ENCODE peak calls at places on chromosome 19, in five cellular contexts. X is SK-N-SH, L is HCT116, V is HepG2, C is K562. G is an unnamed sample.

GRCh38 chr19:40623403-40624239 is 22.5 kb downstream of the LTBP4 start:
- DNase-seq in X (peak; percentile 30), L (peak; percentile 80), V (peak; percentile 43), C (peak; percentile 98), G (no peak)

GRCh38 chr19:47699360-47699917 is 13.8 kb upstream of the EHD2 start:
- DNase-seq in X (peak; percentile 95), L (no peak), V (peak; percentile 28), C (peak; percentile 82), G (no peak)

GRCh38 chr19:8087876-8088275 is 35.3 kb downstream of the CCL25 start:
- DNase-seq in X (no peak), L (no peak), V (no peak), C (no peak), G (no peak)

GRCh38 chr19:5434970-5435641 is 20.1 kb upstream of the ZNRF4 start:
- DNase-seq in X (no peak), L (peak; percentile 74), V (peak; percentile 42), C (peak; percentile 83), G (no peak)

GRCh38 chr19:34428549-34429285 is 536 bp downstream of the UBA2 start:
- DNase-seq in X (peak; percentile 47), L (no peak), V (peak; percentile 2), C (peak; percentile 68), G (no peak)

GRCh38 chr19:3039125-3039524 is 10.0 kb upstream of the TLE2 start:
- DNase-seq in X (no peak), L (no peak), V (no peak), C (no peak), G (no peak)

GRCh38 chr19:19109601-19110000 is 28.7 kb downstream of the TMEM161A start:
- DNase-seq in X (no peak), L (no peak), V (no peak), C (no peak), G (no peak)

GRCh38 chr19:7986321-7987083 is 18.9 kb downstream of the ELAVL1 start:
- DNase-seq in X (no peak), L (no peak), V (no peak), C (no peak), G (no peak)

GRCh38 chr19:1279782-1280341 is 4.5 kb downstream of the FAM174C start:
- DNase-seq in X (peak; percentile 91), L (peak; percentile 64), V (peak; percentile 68), C (peak; percentile 81), G (no peak)

GRCh38 chr19:10431254-10431942 is 11.1 kb downstream of the PDE4A start:
- DNase-seq in X (peak; percentile 46), L (no peak), V (no peak), C (peak; percentile 43), G (peak; percentile 61)

GRCh38 chr19:45100797-45101196 is 7.8 kb downstream of the PPP1R37 start:
- DNase-seq in X (no peak), L (no peak), V (no peak), C (no peak), G (no peak)

GRCh38 chr19:14146789-14147216 is 10.4 kb upstream of the ASF1B start:
- DNase-seq in X (no peak), L (no peak), V (no peak), C (no peak), G (no peak)

GRCh38 chr19:3047307-3048189 is 14.7 kb downstream of the TLE5 start:
- DNase-seq in X (peak; percentile 67), L (peak; percentile 63), V (peak; percentile 79), C (peak; percentile 95), G (no peak)

GRCh38 chr19:30408734-30409301 is 36.6 kb downstream of the ZNF536 start:
- DNase-seq in X (no peak), L (no peak), V (no peak), C (no peak), G (no peak)

GRCh38 chr19:5103061-5103701 is 134.3 kb downstream of the KDM4B start:
- DNase-seq in X (peak; percentile 94), L (no peak), V (no peak), C (no peak), G (no peak)

GRCh38 chr19:40424637-40425449 is 949 bp downstream of the SERTAD1 start:
- DNase-seq in X (no peak), L (no peak), V (no peak), C (peak; percentile 22), G (no peak)

GRCh38 chr19:48514123-48514458 is 2.5 kb upstream of the LMTK3 start:
- DNase-seq in X (no peak), L (no peak), V (no peak), C (no peak), G (no peak)

GRCh38 chr19:42335971-42336370 is 10.5 kb downstream of the MEGF8 start:
- DNase-seq in X (no peak), L (no peak), V (no peak), C (no peak), G (no peak)

GRCh38 chr19:42216653-42217521 is 590 bp downstream of the DEDD2 start:
- DNase-seq in X (peak; percentile 86), L (no peak), V (peak; percentile 15), C (peak; percentile 66), G (no peak)

GRCh38 chr19:36449059-36449670 is 30.7 kb upstream of the ZFP82 start:
- DNase-seq in X (no peak), L (no peak), V (no peak), C (no peak), G (no peak)

GRCh38 chr19:33703821-33704220 is 82.1 kb downstream of the CHST8 start:
- DNase-seq in X (peak; percentile 8), L (no peak), V (no peak), C (no peak), G (no peak)

GRCh38 chr19:342801-343421 is 1.7 kb downstream of the MIER2 start:
- DNase-seq in X (no peak), L (peak; percentile 26), V (no peak), C (peak; percentile 38), G (peak; percentile 15)

DNA sequence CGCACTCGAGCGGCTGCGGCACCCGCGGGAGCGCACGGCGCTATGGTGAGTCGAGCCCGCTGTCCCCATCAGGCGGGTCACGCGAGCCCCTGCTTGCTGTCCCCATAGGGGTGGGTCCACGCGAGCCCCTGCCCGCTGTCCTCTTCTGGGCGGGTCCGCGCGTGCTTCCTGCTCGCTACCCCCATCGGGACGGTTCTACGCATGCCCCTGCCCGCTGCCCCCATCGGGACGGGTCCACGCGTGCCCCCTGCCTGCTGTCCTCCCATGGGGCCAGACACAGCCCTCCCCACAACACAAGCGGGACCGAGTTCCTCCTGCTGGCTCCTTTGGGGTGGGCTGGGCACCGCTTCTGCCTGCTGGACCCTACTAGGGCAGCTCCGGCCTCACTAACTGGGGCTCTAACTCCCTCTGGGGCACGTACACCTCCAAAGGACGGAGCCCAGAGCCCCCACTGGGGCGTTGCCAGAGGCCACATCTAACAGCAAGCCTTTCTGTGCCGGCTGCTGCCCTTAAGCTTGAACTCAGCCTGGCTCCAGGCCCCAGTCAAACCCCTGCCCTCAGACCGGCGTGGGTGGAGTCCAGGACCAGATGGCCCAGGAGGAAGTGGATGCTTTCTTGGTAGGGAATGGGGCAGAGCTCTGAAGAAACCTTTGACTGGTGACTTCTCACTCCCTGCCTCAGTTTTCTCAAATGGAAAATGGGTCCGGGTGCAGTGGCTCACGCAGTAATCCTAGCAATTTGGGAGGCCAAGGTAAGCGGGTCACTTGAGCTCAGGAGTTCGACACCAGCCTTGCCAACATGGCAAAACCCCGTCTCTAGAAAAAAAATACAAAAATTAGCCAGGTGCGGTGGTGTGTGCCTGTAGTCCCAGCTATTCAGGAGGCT is 722 bp downstream of the COLGALT1 start:
- DNase-seq in X (peak; percentile 74), L (no peak), V (no peak), C (peak; percentile 47), G (no peak)
- TF ChIP-seq SIN3A in X (no peak), L (no peak), V (no peak), C (peak; percentile 53), G (no peak)

GRCh38 chr19:13002389-13002898 is 7.2 kb downstream of the NFIX start:
- DNase-seq in X (peak; percentile 41), L (no peak), V (no peak), C (no peak), G (no peak)
- TF ChIP-seq ZBTB33 in X (no peak), L (no peak), V (no peak), C (no peak), G (no peak)

DNA sequence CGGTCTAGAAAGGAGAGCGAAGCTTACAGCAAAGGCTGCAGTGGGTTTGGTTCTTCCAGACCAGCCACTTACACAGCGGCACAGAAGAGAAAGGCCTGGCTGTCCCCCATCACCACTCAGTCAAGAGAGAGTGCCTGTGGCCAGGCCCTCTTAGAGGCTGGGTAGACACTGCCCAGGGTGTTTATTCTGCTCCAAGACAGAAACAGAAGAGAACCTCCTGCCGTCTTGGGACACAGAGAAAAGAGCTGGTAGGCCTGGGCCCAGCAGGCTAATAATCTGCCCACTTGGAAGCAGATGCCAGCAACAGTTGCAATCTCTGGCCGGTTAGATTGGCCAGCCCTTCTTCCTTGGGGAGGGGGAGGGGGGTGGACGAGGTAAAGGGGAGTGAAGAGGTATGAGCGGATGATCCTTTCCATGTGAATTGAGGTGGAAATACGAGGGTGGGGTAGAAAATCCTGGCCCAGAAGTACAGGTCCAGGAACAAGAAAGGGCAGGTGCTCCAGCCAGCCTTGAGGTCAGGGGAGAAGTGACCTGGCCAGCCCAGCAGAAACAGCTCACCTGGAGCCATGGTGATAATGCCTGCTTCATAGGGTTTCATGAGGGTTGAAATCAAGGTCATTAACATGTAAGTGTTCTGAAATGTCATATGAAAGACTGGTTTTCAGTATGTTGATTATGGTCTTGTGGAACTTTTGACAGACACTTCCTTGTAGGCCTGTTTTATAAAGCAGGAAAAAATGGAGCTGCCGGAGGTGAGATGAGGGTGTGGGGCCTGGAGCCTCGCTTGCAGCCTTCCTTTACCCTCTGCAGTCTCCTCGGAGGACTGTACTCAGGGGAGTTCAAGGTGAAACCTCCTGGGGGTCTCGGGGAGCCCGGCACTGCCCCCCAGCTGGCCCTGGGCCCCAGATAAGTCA is 116.9 kb downstream of the SIPA1L3 start:
- DNase-seq in X (no peak), L (no peak), V (no peak), C (no peak), G (no peak)
- TF ChIP-seq SIN3A in X (no peak), L (no peak), V (no peak), C (no peak), G (no peak)

GRCh38 chr19:43784981-43785808 is 4.4 kb upstream of the KCNN4 start:
- DNase-seq in X (peak; percentile 84), L (peak; percentile 79), V (peak; percentile 60), C (peak; percentile 76), G (no peak)

GRCh38 chr19:43782689-43783231 is 2.0 kb upstream of the KCNN4 start:
- DNase-seq in X (no peak), L (no peak), V (no peak), C (no peak), G (no peak)

GRCh38 chr19:43783636-43784035 is 2.9 kb upstream of the KCNN4 start:
- DNase-seq in X (no peak), L (no peak), V (no peak), C (no peak), G (no peak)

GRCh38 chr19:43782311-43782660 is 1.5 kb upstream of the KCNN4 start:
- DNase-seq in X (no peak), L (no peak), V (no peak), C (no peak), G (no peak)

DNA sequence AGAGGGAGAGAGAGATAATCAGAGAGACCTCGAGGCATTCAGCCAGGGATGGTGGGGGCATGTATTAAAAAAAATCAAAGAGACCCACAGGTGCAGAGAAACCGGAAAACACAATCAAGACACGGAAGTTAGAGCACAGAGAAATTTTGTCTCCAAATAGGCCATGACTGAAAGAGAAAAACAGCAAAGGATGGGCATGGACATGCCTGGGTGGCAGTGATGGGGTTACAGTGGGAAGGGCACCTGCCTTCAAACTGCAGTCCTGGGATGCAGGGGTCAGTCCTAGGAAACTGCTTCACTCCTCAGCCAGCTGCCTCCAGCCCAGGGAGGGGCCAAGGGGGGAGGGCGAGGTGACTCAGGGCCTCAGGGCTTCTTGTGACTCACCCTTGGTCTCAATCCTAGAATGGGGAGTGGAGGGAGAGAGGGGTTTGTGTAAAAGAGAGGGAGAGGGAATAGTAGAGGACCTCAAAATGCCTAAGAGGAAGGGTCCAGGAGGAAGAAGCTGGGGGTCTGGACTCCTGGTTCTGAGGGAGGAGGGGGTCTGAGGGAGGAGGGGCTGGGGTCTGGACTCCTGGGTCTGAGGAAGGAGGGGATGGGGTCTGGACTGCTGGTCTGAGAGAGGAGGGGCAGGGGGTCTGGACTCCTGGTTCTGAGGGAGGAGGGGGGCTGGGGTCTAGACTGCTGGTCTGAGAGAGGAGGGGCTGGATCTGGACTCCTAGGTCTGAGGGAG is 3.6 kb upstream of the KCNN4 start:
- DNase-seq in X (no peak), L (peak; percentile 77), V (no peak), C (peak; percentile 87), G (no peak)
- TF ChIP-seq ZBTB33 in X (no peak), L (peak; percentile 19), V (no peak), C (no peak), G (no peak)